ENCODE peak calls at places on chromosomes 2 and 18, in five cellular contexts. R is NCI-H2029 treated with DMSO at 0.1 percent for 48 hours; L is stimulated activated CD4-positive, alpha-beta T cell treated with anti-CD3 and anti-CD28 coated beads, Interleukin-2, amount 100 ng/mL, for 24 hours; G is B cell; M is H54. W is an unnamed sample.

GRCh38 chr2:189222440-189222839 is 42.9 kb upstream of the COL5A2 start:
- DNase-seq in R (peak), L (no peak), G (no peak), M (no peak), W (no peak)

GRCh38 chr2:96119981-96120720 is 3.8 kb upstream of the ADRA2B start:
- DNase-seq in R (no peak), L (no peak), G (no peak), M (no peak), W (no peak)

GRCh38 chr2:169495310-169495928 is 14.1 kb upstream of the KLHL41 start:
- DNase-seq in R (no peak), L (no peak), G (no peak), M (no peak), W (no peak)

GRCh38 chr2:224101820-224102630 is 62.9 kb upstream of the SERPINE2 start:
- DNase-seq in R (no peak), L (no peak), G (no peak), M (no peak), W (no peak)

GRCh38 chr2:149065236-149065635 is 26.7 kb downstream of the LYPD6B start:
- DNase-seq in R (no peak), L (no peak), G (no peak), M (no peak), W (no peak)

GRCh38 chr2:115162454-115163293 is 720.2 kb downstream of the DPP10 start:
- DNase-seq in R (no peak), L (no peak), G (no peak), M (no peak), W (no peak)

GRCh38 chr2:29012211-29012681 is 31.1 kb downstream of the TOGARAM2 start:
- DNase-seq in R (no peak), L (no peak), G (peak), M (no peak), W (no peak)

GRCh38 chr2:218796691-218797090 is 14.7 kb downstream of the CYP27A1 start:
- DNase-seq in R (no peak), L (no peak), G (no peak), M (no peak), W (no peak)

GRCh38 chr2:10761591-10761990 is 40.2 kb downstream of the ATP6V1C2 start:
- DNase-seq in R (no peak), L (no peak), G (no peak), M (no peak), W (no peak)

GRCh38 chr2:149692837-149693518 is 105.4 kb upstream of the MMADHC start:
- DNase-seq in R (no peak), L (no peak), G (no peak), M (no peak), W (no peak)

GRCh38 chr18:47847635-47848034 is 82.8 kb downstream of the SMAD2 start:
- DNase-seq in R (no peak), L (no peak), G (no peak), M (no peak), W (no peak)

GRCh38 chr2:222033541-222033940 is 265.3 kb downstream of the PAX3 start:
- DNase-seq in R (no peak), L (no peak), G (no peak), M (no peak), W (no peak)

GRCh38 chr18:35827275-35827929 is 145.1 kb upstream of the RMP24 start:
- DNase-seq in R (peak), L (no peak), G (no peak), M (no peak), W (peak)

GRCh38 chr18:11078491-11078890 is 70.9 kb downstream of the PIEZO2 start:
- DNase-seq in R (no peak), L (no peak), G (no peak), M (no peak), W (no peak)

GRCh38 chr2:241460631-241461030 is 47.8 kb downstream of the STK25 start:
- DNase-seq in R (no peak), L (no peak), G (no peak), M (no peak), W (no peak)

GRCh38 chr18:36758001-36758400 is 70.8 kb downstream of the TPGS2 start:
- DNase-seq in R (no peak), L (no peak), G (no peak), M (no peak), W (no peak)

GRCh38 chr2:112683550-112684414 is 37.0 kb upstream of the NT5DC4 start:
- DNase-seq in R (no peak), L (no peak), G (no peak), M (no peak), W (no peak)

GRCh38 chr2:134367915-134368911 is 114.3 kb downstream of the MGAT5 start:
- DNase-seq in R (no peak), L (no peak), G (no peak), M (no peak), W (no peak)

GRCh38 chr2:197804758-197805597 is 585 bp downstream of the PLCL1 start:
- DNase-seq in R (no peak), L (peak), G (peak), M (no peak), W (no peak)

GRCh38 chr2:23475036-23475435 is 90.1 kb downstream of the KLHL29 start:
- DNase-seq in R (no peak), L (no peak), G (no peak), M (no peak), W (no peak)

GRCh38 chr18:59148192-59148591 is 8.5 kb downstream of the SEC11C start:
- DNase-seq in R (peak), L (no peak), G (no peak), M (no peak), W (peak)

GRCh38 chr2:29582062-29582461 is 339.3 kb downstream of the ALK start:
- DNase-seq in R (no peak), L (no peak), G (no peak), M (no peak), W (no peak)

GRCh38 chr2:119488245-119489182 is 35.8 kb downstream of the SCTR start:
- DNase-seq in R (no peak), L (no peak), G (no peak), M (no peak), W (no peak)

GRCh38 chr2:17579605-17580318 is 39.3 kb downstream of the VSNL1 start:
- DNase-seq in R (no peak), L (no peak), G (no peak), M (no peak), W (no peak)

GRCh38 chr2:128563348-128563687 is 244.7 kb upstream of the HS6ST1 start:
- DNase-seq in R (no peak), L (peak), G (no peak), M (no peak), W (no peak)

GRCh38 chr18:79400591-79401381 is 5.1 kb downstream of the NFATC1 start:
- DNase-seq in R (no peak), L (peak), G (peak), M (no peak), W (no peak)

GRCh38 chr2:232369126-232369955 is 9.2 kb upstream of the ALPP start:
- DNase-seq in R (no peak), L (no peak), G (no peak), M (no peak), W (no peak)

GRCh38 chr2:207630491-207630890 is 5.3 kb upstream of the METTL21A start:
- DNase-seq in R (no peak), L (no peak), G (no peak), M (no peak), W (peak)

W was measured in DMS153.